ENCODE peak calls at places on chromosome 1, in ten cellular contexts. L, T, U, Q, P, H, M, Y, O and Z are unnamed samples.

GRCh38 chr1:101820080-101820479 is 176.6 kb downstream of the OLFM3 start:
- DNase-seq in P (no peak), H (peak), M (no peak), O (no peak), T (peak), L (no peak), Q (no peak), Y (no peak), U (no peak), Z (no peak)

GRCh38 chr1:68229927-68230812 is 2.2 kb downstream of the WLS start:
- DNase-seq in H (peak), P (no peak), Y (no peak), T (no peak), U (peak), L (no peak), Q (no peak), M (no peak), O (no peak), Z (no peak)

GRCh38 chr1:167057297-167057688 is 32.9 kb downstream of the GPA33 start:
- DNase-seq in L (no peak), Y (no peak), T (peak), Q (peak), U (no peak), O (no peak), H (peak), P (no peak), M (no peak), Z (no peak)

GRCh38 chr1:244412116-244412639 is 39.5 kb downstream of the ADSS2 start:
- DNase-seq in Y (no peak), P (no peak), O (no peak), L (no peak), T (no peak), H (no peak), Q (no peak), M (no peak), U (no peak), Z (no peak)

GRCh38 chr1:238916828-238917227 is 469.5 kb upstream of the CHRM3 start:
- DNase-seq in L (no peak), M (no peak), P (no peak), U (no peak), H (no peak), T (no peak), O (no peak), Y (no peak), Q (no peak), Z (peak)

GRCh38 chr1:61993331-61993961 is 201.2 kb upstream of the L1TD1 start:
- DNase-seq in Q (no peak), O (no peak), L (no peak), U (no peak), H (no peak), Y (no peak), P (no peak), M (no peak), T (peak), Z (peak)

GRCh38 chr1:210707300-210707699 is 378.6 kb downstream of the HHAT start:
- DNase-seq in O (no peak), L (no peak), P (no peak), Y (no peak), H (no peak), T (no peak), Q (no peak), U (no peak), M (no peak), Z (no peak)

GRCh38 chr1:18508084-18508483 is 27.4 kb downstream of the KLHDC7A start:
- DNase-seq in Y (no peak), P (no peak), O (no peak), Q (no peak), U (no peak), L (no peak), H (no peak), T (no peak), M (no peak), Z (no peak)

GRCh38 chr1:197312163-197312562 is 44.1 kb downstream of the CRB1 start:
- DNase-seq in M (no peak), Y (no peak), H (no peak), Q (no peak), O (no peak), L (no peak), P (no peak), U (no peak), T (peak), Z (peak)

GRCh38 chr1:203069028-203069804 is 16.6 kb downstream of the MYOG start:
- DNase-seq in Y (no peak), P (no peak), L (no peak), M (no peak), H (no peak), O (no peak), Q (no peak), U (no peak), T (no peak), Z (no peak)

GRCh38 chr1:191371626-191372025 is 786.6 kb upstream of the RGS18 start:
- DNase-seq in Q (no peak), O (no peak), T (no peak), U (no peak), H (no peak), P (no peak), Y (no peak), L (no peak), M (no peak), Z (no peak)

GRCh38 chr1:191368891-191369654 is 789.2 kb upstream of the RGS18 start:
- DNase-seq in Y (no peak), U (no peak), M (no peak), O (no peak), L (no peak), Q (no peak), T (no peak), H (no peak), P (no peak), Z (no peak)
- H3K27ac ChIP-seq in Y (no peak), U (no peak), M (no peak), O (no peak), L (no peak), Q (no peak), T (no peak), H (no peak), P (no peak), Z (no peak)

GRCh38 chr1:42733415-42734200 is 6.4 kb downstream of the CLDN19 start:
- DNase-seq in Y (no peak), H (no peak), M (no peak), U (no peak), P (no peak), T (no peak), O (no peak), Q (no peak), L (no peak), Z (no peak)

GRCh38 chr1:42736152-42736551 is 3.9 kb downstream of the CLDN19 start:
- DNase-seq in T (no peak), Y (no peak), O (no peak), Q (no peak), H (no peak), M (no peak), L (no peak), U (no peak), P (no peak), Z (no peak)

GRCh38 chr1:42734201-42735035 is 5.6 kb downstream of the CLDN19 start:
- DNase-seq in L (no peak), M (no peak), Y (no peak), Q (no peak), P (no peak), T (no peak), H (no peak), U (no peak), O (no peak), Z (no peak)

GRCh38 chr1:42735477-42736105 is 4.4 kb downstream of the CLDN19 start:
- DNase-seq in T (no peak), O (no peak), H (no peak), U (no peak), M (no peak), P (no peak), L (no peak), Q (no peak), Y (no peak), Z (no peak)

GRCh38 chr1:42735056-42735455 is 5.0 kb downstream of the CLDN19 start:
- DNase-seq in O (no peak), Q (no peak), L (no peak), T (no peak), Y (no peak), U (no peak), H (no peak), P (no peak), M (no peak), Z (no peak)
- H3K27ac ChIP-seq in O (no peak), Q (no peak), L (no peak), T (no peak), Y (no peak), U (no peak), H (no peak), P (no peak), M (no peak), Z (no peak)

GRCh38 chr1:109884242-109884891 is 26.3 kb upstream of the CSF1 start:
- DNase-seq in O (no peak), P (no peak), Y (no peak), L (no peak), T (no peak), Q (no peak), H (no peak), U (peak), M (no peak), Z (no peak)
- H3K27ac ChIP-seq in O (no peak), P (no peak), Y (no peak), L (peak), T (no peak), Q (peak), H (no peak), U (peak), M (no peak), Z (no peak)

GRCh38 chr1:89465201-89465600 is 59.4 kb upstream of the LRRC8B start:
- DNase-seq in H (no peak), T (no peak), P (no peak), O (no peak), Y (no peak), M (no peak), U (no peak), L (no peak), Q (no peak), Z (peak)

GRCh38 chr1:89466307-89466925 is 58.2 kb upstream of the LRRC8B start:
- DNase-seq in Q (no peak), T (no peak), L (no peak), M (no peak), U (no peak), P (no peak), H (no peak), O (no peak), Y (no peak), Z (peak)

GRCh38 chr1:89462250-89462649 is 62.4 kb upstream of the LRRC8B start:
- DNase-seq in T (no peak), P (no peak), O (no peak), L (no peak), Q (no peak), H (no peak), U (no peak), Y (no peak), M (no peak), Z (no peak)

GRCh38 chr1:89460348-89460747 is 64.3 kb upstream of the LRRC8B start:
- DNase-seq in M (no peak), T (no peak), U (no peak), Q (no peak), P (no peak), O (no peak), L (no peak), H (no peak), Y (no peak), Z (no peak)

DNA sequence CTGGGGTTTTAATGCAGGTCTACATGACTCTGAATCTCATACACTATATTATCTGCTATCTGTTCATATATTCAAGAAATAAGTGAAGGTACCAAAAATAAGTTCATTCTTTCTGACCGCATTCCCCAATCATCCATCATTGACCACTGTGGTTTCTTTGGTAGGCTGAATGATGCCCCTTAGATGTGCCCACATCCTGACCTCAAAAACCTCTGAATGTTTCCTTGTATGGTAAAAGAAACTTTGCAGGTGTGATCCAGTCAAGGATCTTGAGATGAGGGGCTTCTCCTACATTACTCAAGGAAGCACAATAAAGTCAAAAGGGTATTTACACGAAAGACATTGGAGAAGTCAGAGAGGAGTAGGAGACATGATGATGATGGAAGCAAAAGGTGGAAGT is 60.6 kb upstream of the LRRC8B start:
- DNase-seq in M (no peak), L (no peak), P (no peak), T (no peak), Y (no peak), O (no peak), U (no peak), H (no peak), Q (no peak), Z (no peak)
- H3K27ac ChIP-seq in M (no peak), L (no peak), P (no peak), T (no peak), Y (no peak), O (no peak), U (no peak), H (no peak), Q (no peak), Z (no peak)

DNA sequence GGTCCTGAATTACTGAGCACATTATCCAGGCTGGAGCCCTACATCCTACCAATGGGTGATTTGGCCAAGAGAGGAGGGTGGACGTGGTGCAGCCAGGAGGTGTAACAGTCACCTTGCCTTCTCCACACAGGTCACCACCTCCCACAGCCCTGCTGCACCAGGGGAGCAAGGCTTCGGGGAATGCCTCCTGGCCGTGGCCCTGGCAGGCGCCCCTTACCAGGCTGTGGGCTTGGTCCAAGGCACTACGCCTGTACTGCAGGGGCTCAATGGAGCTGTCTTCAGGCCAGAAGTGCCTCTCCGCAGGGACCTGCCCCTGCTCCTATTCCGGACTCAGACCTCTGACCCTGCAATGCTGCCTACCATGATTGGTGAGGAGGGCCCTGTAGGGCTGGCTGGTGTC is 26.0 kb downstream of the HMGCS2 start:
- DNase-seq in P (no peak), U (no peak), H (no peak), Y (no peak), L (no peak), M (no peak), O (no peak), T (no peak), Q (no peak), Z (no peak)
- H3K27ac ChIP-seq in P (no peak), U (no peak), H (no peak), Y (no peak), L (peak), M (peak), O (no peak), T (no peak), Q (peak), Z (no peak)

DNA sequence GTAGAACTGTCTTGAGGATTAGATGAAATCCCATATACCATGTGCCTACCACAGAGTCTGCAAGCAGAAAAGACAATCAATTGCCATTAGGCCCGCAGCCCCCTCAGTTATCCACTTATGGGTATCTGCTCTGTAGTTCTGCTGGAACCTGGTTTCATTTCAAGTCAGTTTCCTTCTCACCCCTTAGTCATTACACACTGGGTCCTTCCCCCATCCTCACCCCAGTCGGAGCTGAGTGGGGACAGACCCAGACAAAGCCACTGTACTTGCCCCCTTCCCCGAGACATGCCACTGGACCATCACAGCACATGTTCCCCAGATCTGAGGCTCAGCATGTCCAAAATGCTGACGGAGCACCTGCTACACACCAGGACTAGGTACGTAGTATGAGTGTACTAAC is 21.2 kb downstream of the PGLYRP3 start:
- DNase-seq in H (no peak), M (no peak), U (no peak), T (no peak), L (no peak), Q (no peak), P (no peak), O (no peak), Y (no peak), Z (no peak)
- H3K27ac ChIP-seq in H (no peak), M (no peak), U (no peak), T (no peak), L (no peak), Q (no peak), P (no peak), O (no peak), Y (peak), Z (peak)

DNA sequence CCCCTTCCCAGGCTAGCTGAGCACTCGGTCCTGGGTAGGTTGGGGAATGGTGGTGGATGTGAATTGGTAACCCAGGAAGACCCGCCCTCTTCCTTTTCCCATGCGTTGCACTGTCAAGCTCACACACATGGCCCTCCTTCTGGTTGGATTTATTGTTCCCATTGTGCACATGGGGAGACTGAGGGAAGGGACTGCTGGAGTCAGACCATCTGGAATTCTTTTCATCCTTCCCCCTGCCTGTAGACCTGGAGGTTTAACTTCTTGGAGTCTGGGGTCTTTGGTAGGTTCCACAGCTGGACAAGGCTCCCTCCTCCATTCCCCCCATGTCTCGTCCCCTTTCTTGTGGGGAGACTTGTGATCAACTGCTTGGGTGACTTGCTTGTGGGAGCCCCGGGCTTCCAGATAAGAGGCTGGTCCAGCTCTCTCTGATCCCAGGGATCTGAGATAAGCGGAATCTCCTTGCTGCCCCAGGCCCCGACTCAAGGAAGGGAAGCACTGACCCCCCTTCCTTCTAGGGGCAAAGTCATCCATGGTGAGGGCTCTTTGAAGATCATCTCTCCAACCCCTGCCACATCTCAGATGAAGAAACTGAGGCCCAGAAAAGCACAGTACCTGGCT is 55.7 kb upstream of the SYNC start:
- DNase-seq in M (no peak), H (no peak), P (no peak), Y (no peak), T (no peak), L (no peak), O (no peak), Q (no peak), U (no peak), Z (no peak)
- H3K27ac ChIP-seq in M (no peak), H (no peak), P (no peak), Y (peak), T (no peak), L (no peak), O (no peak), Q (no peak), U (peak), Z (peak)

GRCh38 chr1:59733443-59734141 is 81.2 kb upstream of the HOOK1 start:
- DNase-seq in T (no peak), O (no peak), Y (no peak), M (no peak), H (peak), U (no peak), L (no peak), Q (no peak), P (no peak), Z (no peak)
- H3K27ac ChIP-seq in T (no peak), O (no peak), Y (peak), M (no peak), H (peak), U (peak), L (peak), Q (no peak), P (no peak), Z (no peak)